ENCODE peak calls at places on chromosome 5, in six cellular contexts. One of them, this sample, is unnamed.

GRCh38 chr5:177520271-177520670 is 3.5 kb upstream of the DDX41 start:
- DNase-seq in neuronal stem cell: no peak
- DNase-seq in H9: no peak
- DNase-seq in mesenchymal stem cell: no peak
- DNase-seq in IMR-90: no peak
- DNase-seq in H1: no peak
- DNase-seq in this sample: no peak

GRCh38 chr5:53479045-53479655 is 1.3 kb upstream of the FST start:
- DNase-seq in neuronal stem cell: no peak
- DNase-seq in H9: no peak
- DNase-seq in mesenchymal stem cell: no peak
- DNase-seq in IMR-90: peak
- DNase-seq in H1: no peak
- DNase-seq in this sample: no peak

GRCh38 chr5:84393969-84394368 is 9.3 kb upstream of the EDIL3 start:
- DNase-seq in neuronal stem cell: no peak
- DNase-seq in H9: no peak
- DNase-seq in mesenchymal stem cell: peak
- DNase-seq in IMR-90: peak
- DNase-seq in H1: no peak
- DNase-seq in this sample: no peak

GRCh38 chr5:32092938-32093812 is 80.9 kb downstream of the GOLPH3 start:
- DNase-seq in neuronal stem cell: peak
- DNase-seq in H9: peak
- DNase-seq in mesenchymal stem cell: peak
- DNase-seq in IMR-90: peak
- DNase-seq in H1: peak
- DNase-seq in this sample: peak

GRCh38 chr5:180641566-180641900 is 7.9 kb downstream of the FLT4 start:
- DNase-seq in neuronal stem cell: no peak
- DNase-seq in H9: no peak
- DNase-seq in mesenchymal stem cell: no peak
- DNase-seq in IMR-90: no peak
- DNase-seq in H1: peak
- DNase-seq in this sample: no peak

GRCh38 chr5:96509721-96510383 is 76.8 kb upstream of the PCSK1 start:
- DNase-seq in neuronal stem cell: no peak
- DNase-seq in H9: no peak
- DNase-seq in mesenchymal stem cell: peak
- DNase-seq in IMR-90: peak
- DNase-seq in H1: no peak
- DNase-seq in this sample: no peak

GRCh38 chr5:154196955-154197652 is 6.6 kb downstream of the GALNT10 start:
- DNase-seq in neuronal stem cell: no peak
- DNase-seq in H9: no peak
- DNase-seq in mesenchymal stem cell: peak
- DNase-seq in IMR-90: peak
- DNase-seq in H1: no peak
- DNase-seq in this sample: no peak

GRCh38 chr5:119322948-119323629 is 32.7 kb upstream of the TNFAIP8 start:
- DNase-seq in neuronal stem cell: no peak
- DNase-seq in H9: no peak
- DNase-seq in mesenchymal stem cell: no peak
- DNase-seq in IMR-90: peak
- DNase-seq in H1: no peak
- DNase-seq in this sample: peak

GRCh38 chr5:11310158-11310557 is 549.1 kb upstream of the DAP start:
- DNase-seq in neuronal stem cell: no peak
- DNase-seq in H9: no peak
- DNase-seq in mesenchymal stem cell: no peak
- DNase-seq in IMR-90: no peak
- DNase-seq in H1: no peak
- DNase-seq in this sample: no peak

GRCh38 chr5:23730023-23730422 is 222.6 kb downstream of the PRDM9 start:
- DNase-seq in neuronal stem cell: peak
- DNase-seq in H9: no peak
- DNase-seq in mesenchymal stem cell: no peak
- DNase-seq in IMR-90: no peak
- DNase-seq in H1: no peak
- DNase-seq in this sample: no peak

GRCh38 chr5:151495330-151495729 is 47.9 kb downstream of the SLC36A1 start:
- DNase-seq in neuronal stem cell: no peak
- DNase-seq in H9: no peak
- DNase-seq in mesenchymal stem cell: peak
- DNase-seq in IMR-90: peak
- DNase-seq in H1: no peak
- DNase-seq in this sample: no peak

GRCh38 chr5:87383216-87383615 is 29.5 kb downstream of the CCNH start:
- DNase-seq in neuronal stem cell: no peak
- DNase-seq in H9: no peak
- DNase-seq in mesenchymal stem cell: peak
- DNase-seq in IMR-90: peak
- DNase-seq in H1: no peak
- DNase-seq in this sample: no peak

GRCh38 chr5:78649220-78649700 is 688 bp upstream of the LHFPL2 start:
- DNase-seq in neuronal stem cell: no peak
- DNase-seq in H9: no peak
- DNase-seq in mesenchymal stem cell: peak
- DNase-seq in IMR-90: no peak
- DNase-seq in H1: no peak
- DNase-seq in this sample: no peak
- H2AFZ ChIP-seq in neuronal stem cell: peak
- H2AFZ ChIP-seq in H9: no peak
- H2AFZ ChIP-seq in mesenchymal stem cell: peak
- H2AFZ ChIP-seq in IMR-90: peak
- H2AFZ ChIP-seq in H1: peak
- H2AFZ ChIP-seq in this sample: peak

GRCh38 chr5:14114615-14115251 is 28.4 kb upstream of the TRIO start:
- DNase-seq in neuronal stem cell: no peak
- DNase-seq in H9: no peak
- DNase-seq in mesenchymal stem cell: no peak
- DNase-seq in IMR-90: no peak
- DNase-seq in H1: no peak
- DNase-seq in this sample: peak
- H2BK120ac ChIP-seq in neuronal stem cell: no peak
- H2BK120ac ChIP-seq in H9: no peak
- H2BK120ac ChIP-seq in mesenchymal stem cell: no peak
- H2BK120ac ChIP-seq in IMR-90: peak
- H2BK120ac ChIP-seq in H1: peak
- H2BK120ac ChIP-seq in this sample: no peak

DNA sequence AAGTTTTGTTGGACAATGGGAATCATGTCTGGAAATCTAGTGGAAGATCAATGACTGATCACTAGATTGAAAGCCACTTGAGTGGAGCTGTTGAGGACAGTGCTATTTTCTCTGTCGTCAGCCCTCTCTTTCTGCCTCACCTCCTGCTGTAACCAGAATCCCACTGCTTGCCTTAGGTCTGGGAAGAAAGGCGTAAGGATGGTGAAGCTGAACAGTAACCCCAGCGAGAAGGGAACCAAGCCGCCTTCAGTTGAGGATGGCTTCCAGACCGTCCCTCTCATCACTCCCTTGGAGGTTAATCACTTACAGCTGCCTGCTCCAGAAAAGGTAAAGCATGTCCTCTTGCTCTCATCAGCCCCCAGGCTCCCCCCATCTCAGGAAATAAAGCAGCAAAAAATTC is 1.1 kb downstream of the NSG2 start:
- DNase-seq in neuronal stem cell: no peak
- DNase-seq in H9: no peak
- DNase-seq in mesenchymal stem cell: no peak
- DNase-seq in IMR-90: no peak
- DNase-seq in H1: peak
- DNase-seq in this sample: no peak
- H2AFZ ChIP-seq in neuronal stem cell: no peak
- H2AFZ ChIP-seq in H9: no peak
- H2AFZ ChIP-seq in mesenchymal stem cell: no peak
- H2AFZ ChIP-seq in IMR-90: no peak
- H2AFZ ChIP-seq in H1: no peak
- H2AFZ ChIP-seq in this sample: no peak

DNA sequence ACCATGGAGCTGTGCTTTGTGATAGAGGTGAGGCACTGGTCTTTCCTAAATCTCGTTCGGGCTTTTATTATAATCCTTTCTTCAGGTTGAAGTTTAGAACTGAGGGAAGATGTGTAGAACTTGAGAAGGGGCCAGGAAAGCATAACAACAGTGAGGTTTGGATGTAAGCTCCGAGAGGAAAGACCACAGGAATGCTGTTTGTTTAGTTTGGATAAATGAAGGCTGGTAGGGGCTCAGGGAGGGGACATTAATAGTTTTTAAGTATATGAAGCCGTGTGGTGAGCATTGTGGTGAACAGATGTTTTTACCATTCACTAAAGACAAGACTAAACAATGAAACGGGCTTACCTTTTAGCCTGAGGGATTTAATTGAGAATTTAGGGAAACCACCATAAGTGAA is 130.7 kb downstream of the ARHGAP26 start:
- DNase-seq in neuronal stem cell: no peak
- DNase-seq in H9: no peak
- DNase-seq in mesenchymal stem cell: peak
- DNase-seq in IMR-90: peak
- DNase-seq in H1: no peak
- DNase-seq in this sample: peak
- H2BK120ac ChIP-seq in neuronal stem cell: no peak
- H2BK120ac ChIP-seq in H9: no peak
- H2BK120ac ChIP-seq in mesenchymal stem cell: no peak
- H2BK120ac ChIP-seq in IMR-90: no peak
- H2BK120ac ChIP-seq in H1: no peak
- H2BK120ac ChIP-seq in this sample: no peak

GRCh38 chr5:6403416-6403815 is 25.1 kb upstream of the MED10 start:
- DNase-seq in neuronal stem cell: no peak
- DNase-seq in H9: no peak
- DNase-seq in mesenchymal stem cell: no peak
- DNase-seq in IMR-90: no peak
- DNase-seq in H1: no peak
- DNase-seq in this sample: no peak
- H2AFZ ChIP-seq in neuronal stem cell: no peak
- H2AFZ ChIP-seq in H9: no peak
- H2AFZ ChIP-seq in mesenchymal stem cell: no peak
- H2AFZ ChIP-seq in IMR-90: no peak
- H2AFZ ChIP-seq in H1: no peak
- H2AFZ ChIP-seq in this sample: no peak